ENCODE peak calls at places on chromosomes 4 and X, in six cellular contexts. U, S, Y, H, F and V are unnamed samples. For H3K36me3, the result is how much of the 10 kb centered on the place peaks cover.

GRCh38 chrX:129785160-129785947 is 5.6 kb downstream of the SASH3 start:
- DNase-seq in U (no peak), S (no peak), Y (no peak), H (no peak), F (no peak), V (no peak)

GRCh38 chr4:34181311-34181808 is 2063.0 kb downstream of the ARAP2 start:
- DNase-seq in U (no peak), S (no peak), Y (no peak), H (no peak), F (no peak), V (no peak)

GRCh38 chr4:74501579-74501978 is 56.6 kb downstream of the AREG start:
- DNase-seq in U (no peak), S (no peak), Y (no peak), H (no peak), F (no peak), V (no peak)

GRCh38 chr4:80197601-80198444 is 520 bp downstream of the PRDM8 start:
- DNase-seq in U (peak), S (no peak), Y (no peak), H (peak), F (no peak), V (no peak)

GRCh38 chr4:65669008-65669971 is 999 bp downstream of the EPHA5 start:
- DNase-seq in U (peak), S (no peak), Y (peak), H (peak), F (no peak), V (no peak)

GRCh38 chr4:74095482-74095881 is 3.5 kb downstream of the CXCL2 start:
- DNase-seq in U (no peak), S (no peak), Y (no peak), H (no peak), F (no peak), V (no peak)

GRCh38 chr4:55973650-55974049 is 24.9 kb downstream of the CEP135 start:
- DNase-seq in U (no peak), S (no peak), Y (no peak), H (no peak), F (no peak), V (no peak)

GRCh38 chrX:40444133-40444532 is 136.6 kb upstream of the ATP6AP2 start:
- DNase-seq in U (no peak), S (no peak), Y (no peak), H (no peak), F (no peak), V (no peak)

GRCh38 chr4:82968972-82969371 is 41.7 kb downstream of the LIN54 start:
- DNase-seq in U (no peak), S (no peak), Y (no peak), H (no peak), F (no peak), V (no peak)

GRCh38 chr4:56804551-56804950 is 16.9 kb downstream of the SPINK2 start:
- DNase-seq in U (no peak), S (no peak), Y (no peak), H (no peak), F (no peak), V (no peak)

GRCh38 chrX:45850197-45850774 is 649.6 kb upstream of the DIPK2B start:
- DNase-seq in U (peak), S (no peak), Y (no peak), H (peak), F (no peak), V (no peak)

GRCh38 chr4:112287258-112287873 is 1.7 kb upstream of the TIFA start:
- DNase-seq in U (no peak), S (no peak), Y (no peak), H (no peak), F (no peak), V (no peak)

GRCh38 chr4:15451181-15451865 is 18.4 kb upstream of the CC2D2A start:
- DNase-seq in U (no peak), S (no peak), Y (no peak), H (no peak), F (no peak), V (no peak)
- H3K4me3 ChIP-seq in U (no peak), S (no peak), Y (no peak), H (no peak), F (no peak), V (no peak)

DNA sequence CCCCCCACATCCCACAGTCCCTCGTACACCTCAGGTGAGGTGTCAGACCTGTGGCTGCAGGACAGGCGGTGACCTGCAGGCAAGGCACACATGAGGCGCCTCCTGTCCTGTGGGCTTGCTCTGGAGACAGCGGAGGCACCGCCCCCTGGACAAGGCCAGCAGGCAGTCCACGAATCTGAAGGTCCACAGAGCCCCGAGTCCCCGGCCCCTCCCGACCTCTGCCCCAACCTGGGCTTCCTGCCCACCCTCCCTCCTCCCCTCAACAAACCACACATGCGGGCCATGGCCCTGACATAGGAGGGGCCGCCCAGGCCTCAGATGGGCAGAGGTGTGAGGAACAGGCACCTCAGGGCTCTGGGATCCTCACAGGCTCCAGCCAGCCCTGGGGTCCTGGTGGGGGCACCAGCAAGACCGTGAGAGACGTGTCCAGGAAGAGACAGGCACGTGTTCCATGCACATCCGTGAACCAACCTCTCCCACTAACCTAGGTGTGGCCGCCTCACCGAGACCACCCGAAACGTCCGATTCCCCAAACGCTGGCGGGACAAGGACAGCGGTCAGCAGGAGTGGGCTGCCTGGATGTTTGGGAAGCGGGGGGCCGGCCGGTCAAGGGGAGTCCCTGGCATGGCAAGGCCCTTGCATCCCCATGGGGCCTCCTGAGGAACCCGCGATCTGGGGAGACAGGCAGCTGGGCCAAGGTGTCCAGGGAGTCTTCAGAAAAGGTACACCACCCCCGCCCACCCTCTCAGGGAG is 25.8 kb downstream of the CTBP1 start:
- DNase-seq in U (no peak), S (no peak), Y (no peak), H (peak), F (no peak), V (no peak)
- H3K36me3 ChIP-seq in U (under half), S (half or more), Y (under half), H (half or more), F (under half), V (under half)

GRCh38 chrX:5683996-5684395 is 544.7 kb downstream of the NLGN4X start:
- DNase-seq in U (no peak), S (no peak), Y (no peak), H (no peak), F (no peak), V (no peak)

GRCh38 chrX:5681159-5681558 is 547.5 kb downstream of the NLGN4X start:
- DNase-seq in U (peak), S (no peak), Y (no peak), H (no peak), F (no peak), V (no peak)
- TF ChIP-seq CTCF in U (peak), S (no peak), Y (no peak), H (no peak), F (no peak), V (no peak)

GRCh38 chr4:84939111-84939510 is 27.4 kb downstream of the WDFY3 start:
- DNase-seq in U (no peak), S (no peak), Y (no peak), H (no peak), F (no peak), V (no peak)
- H3K4me3 ChIP-seq in U (no peak), S (no peak), Y (no peak), H (no peak), F (no peak), V (no peak)

GRCh38 chr4:3208826-3209225 is 40.1 kb upstream of the MSANTD1 start:
- DNase-seq in U (no peak), S (no peak), Y (no peak), H (no peak), F (no peak), V (no peak)

GRCh38 chr4:3207531-3208037 is 41.4 kb upstream of the MSANTD1 start:
- DNase-seq in U (no peak), S (no peak), Y (no peak), H (no peak), F (no peak), V (no peak)

GRCh38 chr4:3211866-3212265 is 37.1 kb upstream of the MSANTD1 start:
- DNase-seq in U (no peak), S (no peak), Y (no peak), H (no peak), F (no peak), V (no peak)

GRCh38 chr4:3210467-3210866 is 38.5 kb upstream of the MSANTD1 start:
- DNase-seq in U (no peak), S (no peak), Y (no peak), H (no peak), F (no peak), V (no peak)

GRCh38 chr4:3209551-3210325 is 39.2 kb upstream of the MSANTD1 start:
- DNase-seq in U (no peak), S (no peak), Y (no peak), H (no peak), F (no peak), V (no peak)
- H3K36me3 ChIP-seq in U (under half), S (half or more), Y (under half), H (half or more), F (under half), V (under half)

DNA sequence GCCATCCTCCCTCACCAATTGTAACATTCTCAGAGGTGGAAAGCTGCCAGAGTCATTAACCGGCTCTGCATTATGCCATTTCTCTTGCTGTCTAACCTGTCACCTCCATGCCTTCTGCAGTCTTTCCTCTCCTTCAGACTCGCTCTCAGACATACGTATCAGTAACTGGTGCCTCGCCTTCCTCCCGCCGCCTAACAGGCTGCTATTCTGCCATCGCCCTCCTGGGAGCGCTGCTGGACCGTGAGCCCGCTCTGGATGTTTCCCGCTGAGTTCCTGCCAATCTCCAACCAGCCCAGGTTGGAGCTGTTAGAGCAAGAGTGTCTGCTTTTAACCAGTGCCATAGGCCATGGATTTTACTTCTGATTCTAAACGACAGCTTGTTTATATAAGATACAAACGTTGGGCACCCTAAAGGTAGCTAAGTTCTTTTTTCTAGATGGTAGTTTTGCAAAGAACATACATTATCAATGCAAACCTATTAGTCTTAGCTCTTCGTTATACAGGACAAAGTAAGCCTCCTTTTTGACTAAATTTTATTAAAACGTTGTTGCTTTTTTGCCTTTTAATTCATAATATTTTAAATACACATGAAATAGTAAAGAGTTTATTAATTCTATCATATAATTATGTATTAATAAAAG is 59.5 kb upstream of the NEIL3 start:
- DNase-seq in U (peak), S (peak), Y (peak), H (peak), F (peak), V (no peak)
- TF ChIP-seq CTCF in U (peak), S (peak), Y (peak), H (peak), F (peak), V (peak)

GRCh38 chrX:101813200-101813599 is 118.6 kb downstream of the ZMAT1 start:
- DNase-seq in U (no peak), S (no peak), Y (no peak), H (no peak), F (no peak), V (no peak)
- H3K4me3 ChIP-seq in U (no peak), S (no peak), Y (no peak), H (no peak), F (no peak), V (no peak)

DNA sequence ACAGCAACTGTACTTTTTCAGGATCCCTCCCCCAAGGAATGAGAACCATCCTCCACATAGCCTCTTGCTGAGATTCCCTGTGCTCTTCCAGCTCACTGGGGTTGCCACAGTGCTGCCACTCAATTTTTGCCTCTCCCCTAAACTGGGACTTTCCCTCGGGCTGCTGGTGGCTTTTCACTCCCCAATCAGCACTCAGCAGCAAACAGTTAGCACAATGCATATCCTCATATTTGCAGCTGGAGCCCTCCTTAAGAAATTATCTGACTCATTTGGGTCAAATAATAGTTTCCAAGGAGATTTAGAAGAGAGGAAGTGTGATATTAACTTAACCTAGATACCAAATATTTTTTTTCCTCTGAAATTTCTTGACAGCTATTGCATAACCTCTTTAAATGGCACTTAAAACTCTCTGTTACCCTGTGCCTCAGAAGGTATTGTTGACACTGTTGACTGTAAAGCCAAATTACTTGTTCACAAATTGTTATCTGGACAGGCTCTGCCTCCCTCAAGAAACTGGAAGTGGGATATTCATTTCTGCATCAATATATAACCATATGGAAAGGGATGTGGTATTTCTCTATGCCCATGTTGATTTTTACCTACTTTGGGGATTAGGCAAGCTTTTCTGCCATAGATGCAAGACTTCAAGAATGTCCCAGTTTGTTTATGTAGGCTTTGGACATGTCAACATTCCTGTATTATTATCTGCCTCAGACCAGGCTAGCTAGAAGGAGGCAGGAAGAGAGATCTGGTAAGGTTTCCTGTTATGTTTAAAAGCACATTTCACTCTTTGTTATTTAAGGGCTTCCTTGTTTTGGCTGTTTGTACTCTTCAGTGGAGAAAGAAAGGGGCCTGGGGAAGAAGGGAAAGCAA is 58.0 kb downstream of the SEPTIN11 start:
- DNase-seq in U (no peak), S (peak), Y (no peak), H (no peak), F (no peak), V (no peak)
- H3K36me3 ChIP-seq in U (under half), S (under half), Y (under half), H (under half), F (under half), V (under half)

GRCh38 chrX:2694868-2695267 is 3.8 kb downstream of the CD99 start:
- DNase-seq in U (no peak), S (no peak), Y (no peak), H (no peak), F (no peak), V (no peak)
- TF ChIP-seq CTCF in U (no peak), S (no peak), Y (no peak), H (no peak), F (no peak), V (no peak)